ENCODE peak calls at places on chromosomes 6 and 20, in six cellular contexts. W is NCI-H774; M is activated T-helper 1 cell treated with anti-CD3 and anti-CD28 coated beads, Interleukin-2, amount 50 U/mL, for 16 hours; Q is NCI-H748 treated with DMSO at 0.1 percent for 48 hours; T is stimulated activated effector memory CD8-positive, alpha-beta T cell treated with anti-CD3 and anti-CD28 coated beads, Interleukin-12 subunit alpha, Interleukin-12 subunit beta, amount 100 ng/mL, for 72 hours; A is left colon. E is an unnamed sample.

GRCh38 chr6:4487538-4487937 is 288.7 kb upstream of the CDYL start:
- DNase-seq in W (no peak), M (no peak), Q (no peak), T (no peak), A (no peak), E (no peak)

GRCh38 chr6:37667050-37667814 is 30.5 kb downstream of the MDGA1 start:
- DNase-seq in W (no peak), M (no peak), Q (no peak), T (no peak), A (no peak), E (no peak)

GRCh38 chr6:158538741-158539140 is 21.1 kb upstream of the TMEM181 start:
- DNase-seq in W (no peak), M (no peak), Q (no peak), T (no peak), A (no peak), E (no peak)

GRCh38 chr20:20492521-20493334 is 124.8 kb downstream of the INSM1 start:
- DNase-seq in W (peak), M (no peak), Q (peak), T (peak), A (no peak), E (no peak)

GRCh38 chr6:159108438-159108985 is 60.7 kb upstream of the FNDC1 start:
- DNase-seq in W (no peak), M (no peak), Q (no peak), T (no peak), A (no peak), E (no peak)

GRCh38 chr6:46850781-46851180 is 57.6 kb downstream of the MEP1A start:
- DNase-seq in W (no peak), M (no peak), Q (no peak), T (no peak), A (no peak), E (no peak)

GRCh38 chr20:23629017-23629541 is 8.7 kb downstream of the CST3 start:
- DNase-seq in W (no peak), M (no peak), Q (no peak), T (no peak), A (peak), E (no peak)

GRCh38 chr6:81696505-81696904 is 56.0 kb downstream of the TENT5A start:
- DNase-seq in W (peak), M (no peak), Q (peak), T (no peak), A (no peak), E (no peak)

GRCh38 chr6:33785766-33786165 is 3.2 kb downstream of the LEMD2 start:
- DNase-seq in W (no peak), M (no peak), Q (no peak), T (no peak), A (no peak), E (no peak)

GRCh38 chr6:32108094-32108627 is 977 bp downstream of the TNXB start:
- DNase-seq in W (no peak), M (no peak), Q (no peak), T (no peak), A (peak), E (no peak)

GRCh38 chr6:148771212-148771601 is 24.4 kb downstream of the UST start:
- DNase-seq in W (peak), M (no peak), Q (no peak), T (no peak), A (peak), E (no peak)

GRCh38 chr6:14799928-14800327 is 445.9 kb upstream of the JARID2 start:
- DNase-seq in W (peak), M (no peak), Q (peak), T (no peak), A (peak), E (no peak)

GRCh38 chr20:35146299-35146921 is 726 bp downstream of the EDEM2 start:
- DNase-seq in W (no peak), M (no peak), Q (no peak), T (no peak), A (peak), E (no peak)

GRCh38 chr6:116196841-116197240 is 57.0 kb downstream of the TSPYL4 start:
- DNase-seq in W (no peak), M (no peak), Q (no peak), T (no peak), A (no peak), E (no peak)

GRCh38 chr20:41138527-41139226 is 1.3 kb downstream of the PLCG1 start:
- DNase-seq in W (no peak), M (no peak), Q (no peak), T (peak), A (no peak), E (peak)

GRCh38 chr20:59987135-59987534 is 28.9 kb downstream of the CDH26 start:
- DNase-seq in W (no peak), M (no peak), Q (no peak), T (no peak), A (no peak), E (no peak)

GRCh38 chr6:115891111-115891669 is 169.5 kb downstream of the FRK start:
- DNase-seq in W (no peak), M (no peak), Q (no peak), T (no peak), A (no peak), E (no peak)

GRCh38 chr20:58007947-58008346 is 220.5 kb downstream of the ANKRD60 start:
- DNase-seq in W (no peak), M (no peak), Q (no peak), T (no peak), A (no peak), E (no peak)

GRCh38 chr6:168007592-168008338 is 10.3 kb downstream of the KIF25 start:
- DNase-seq in W (no peak), M (no peak), Q (no peak), T (no peak), A (no peak), E (no peak)

GRCh38 chr6:124372076-124372475 is 568.4 kb downstream of the NKAIN2 start:
- DNase-seq in W (no peak), M (no peak), Q (no peak), T (no peak), A (no peak), E (no peak)

GRCh38 chr6:100296810-100297544 is 167.7 kb downstream of the SIM1 start:
- DNase-seq in W (peak), M (no peak), Q (peak), T (no peak), A (no peak), E (no peak)

GRCh38 chr6:124955108-124955851 is 7.0 kb upstream of the RNF217 start:
- DNase-seq in W (no peak), M (no peak), Q (no peak), T (no peak), A (no peak), E (no peak)

GRCh38 chr20:62557999-62558408 is 82.2 kb upstream of the GATA5 start:
- DNase-seq in W (no peak), M (no peak), Q (no peak), T (no peak), A (no peak), E (no peak)

GRCh38 chr6:107655245-107655644 is 165.3 kb downstream of the SOBP start:
- DNase-seq in W (no peak), M (no peak), Q (no peak), T (no peak), A (no peak), E (no peak)

GRCh38 chr6:107594736-107595135 is 104.8 kb downstream of the SOBP start:
- DNase-seq in W (no peak), M (no peak), Q (no peak), T (no peak), A (no peak), E (no peak)

GRCh38 chr6:35664945-35665344 is 23.8 kb downstream of the FKBP5 start:
- DNase-seq in W (no peak), M (no peak), Q (no peak), T (no peak), A (no peak), E (no peak)

GRCh38 chr20:17533396-17533795 is 2.2 kb upstream of the BFSP1 start:
- DNase-seq in W (peak), M (no peak), Q (peak), T (no peak), A (no peak), E (no peak)

GRCh38 chr20:32567384-32568178 is 17.6 kb downstream of the NOL4L start:
- DNase-seq in W (no peak), M (no peak), Q (no peak), T (no peak), A (no peak), E (no peak)

GRCh38 chr6:160439751-160440150 is 91.6 kb downstream of the SLC22A3 start:
- DNase-seq in W (no peak), M (no peak), Q (no peak), T (no peak), A (no peak), E (no peak)

GRCh38 chr6:169725270-169726048 is 1.2 kb upstream of the PHF10 start:
- DNase-seq in W (peak), M (no peak), Q (peak), T (no peak), A (peak), E (no peak)

GRCh38 chr20:37291724-37292126 is 2.3 kb downstream of the MANBAL start:
- DNase-seq in W (no peak), M (no peak), Q (no peak), T (no peak), A (no peak), E (no peak)

GRCh38 chr6:31762878-31763616 is 591 bp downstream of the SAPCD1 start:
- DNase-seq in W (no peak), M (no peak), Q (no peak), T (no peak), A (no peak), E (no peak)

GRCh38 chr6:34462561-34462971 is 3.3 kb upstream of the PACSIN1 start:
- DNase-seq in W (peak), M (no peak), Q (peak), T (no peak), A (peak), E (no peak)

GRCh38 chr6:84422380-84422968 is 195.0 kb upstream of the CEP162 start:
- DNase-seq in W (no peak), M (no peak), Q (peak), T (no peak), A (no peak), E (no peak)